ENCODE peak calls at places on chromosomes 3 and 15, in four cellular contexts. One of them, this sample, is unnamed.
A peak's percentile ranks its signal among the peaks of the same experiment; 100 is the strongest.

GRCh38 chr3:123336001-123336400 is 112.9 kb downstream of the ADCY5 start:
- DNase-seq in HFFc6: no peak
- DNase-seq in SW480: no peak
- DNase-seq in GM13977: no peak
- DNase-seq in this sample: no peak

GRCh38 chr3:169390310-169390731 is 273.2 kb downstream of the MECOM start:
- DNase-seq in SW480: peak; percentile 61
- DNase-seq in HFFc6: no peak
- DNase-seq in GM13977: no peak
- DNase-seq in this sample: peak; percentile 23

GRCh38 chr15:92069308-92070244 is 216.1 kb downstream of the SLCO3A1 start:
- DNase-seq in SW480: peak; percentile 83
- DNase-seq in GM13977: no peak
- DNase-seq in HFFc6: peak; percentile 51
- DNase-seq in this sample: peak; percentile 97

GRCh38 chr3:23685484-23686258 is 120.1 kb upstream of the UBE2E1 start:
- DNase-seq in HFFc6: peak; percentile 99
- DNase-seq in GM13977: no peak
- DNase-seq in SW480: peak; percentile 90
- DNase-seq in this sample: peak; percentile 99

GRCh38 chr3:136659253-136659652 is 92.9 kb downstream of the STAG1 start:
- DNase-seq in SW480: no peak
- DNase-seq in GM13977: no peak
- DNase-seq in HFFc6: peak; percentile 57
- DNase-seq in this sample: no peak

GRCh38 chr3:160720123-160720746 is 35.8 kb upstream of the PPM1L start:
- DNase-seq in GM13977: peak; percentile 13
- DNase-seq in SW480: peak; percentile 7
- DNase-seq in HFFc6: no peak
- DNase-seq in this sample: no peak

GRCh38 chr15:33182278-33182905 is 12.1 kb downstream of the FMN1 start:
- DNase-seq in GM13977: no peak
- DNase-seq in HFFc6: no peak
- DNase-seq in SW480: no peak
- DNase-seq in this sample: no peak

GRCh38 chr15:100765458-100766224 is 114.0 kb upstream of the ALDH1A3 start:
- DNase-seq in HFFc6: no peak
- DNase-seq in GM13977: peak; percentile 2
- DNase-seq in SW480: no peak
- DNase-seq in this sample: no peak

GRCh38 chr3:23889950-23890349 is 26.8 kb downstream of the NKIRAS1 start:
- DNase-seq in GM13977: no peak
- DNase-seq in SW480: no peak
- DNase-seq in HFFc6: no peak
- DNase-seq in this sample: no peak

GRCh38 chr3:48088056-48088748 is 72.0 kb upstream of the MAP4 start:
- DNase-seq in SW480: peak; percentile 47
- DNase-seq in HFFc6: no peak
- DNase-seq in GM13977: no peak
- DNase-seq in this sample: no peak

GRCh38 chr3:49718419-49719213 is 868 bp downstream of the AMIGO3 start:
- DNase-seq in HFFc6: no peak
- DNase-seq in GM13977: no peak
- DNase-seq in SW480: no peak
- DNase-seq in this sample: no peak

GRCh38 chr15:31489801-31490646 is 163.4 kb downstream of the KLF13 start:
- DNase-seq in GM13977: peak; percentile 63
- DNase-seq in HFFc6: peak; percentile 59
- DNase-seq in SW480: peak; percentile 51
- DNase-seq in this sample: peak; percentile 6

GRCh38 chr3:80190051-80190450 is 422.3 kb upstream of the ROBO1 start:
- DNase-seq in HFFc6: no peak
- DNase-seq in SW480: no peak
- DNase-seq in GM13977: no peak
- DNase-seq in this sample: peak; percentile 84

GRCh38 chr3:127768346-127769008 is 53.8 kb downstream of the MGLL start:
- DNase-seq in HFFc6: peak; percentile 99
- DNase-seq in SW480: peak; percentile 63
- DNase-seq in GM13977: no peak
- DNase-seq in this sample: peak; percentile 98

GRCh38 chr3:183537295-183537730 is 18.2 kb downstream of the KLHL6 start:
- DNase-seq in HFFc6: peak; percentile 83
- DNase-seq in GM13977: no peak
- DNase-seq in SW480: no peak
- DNase-seq in this sample: peak; percentile 74

GRCh38 chr3:27385504-27385903 is 16.3 kb upstream of the NEK10 start:
- DNase-seq in GM13977: no peak
- DNase-seq in SW480: no peak
- DNase-seq in HFFc6: no peak
- DNase-seq in this sample: no peak

GRCh38 chr3:32961189-32961715 is 9.8 kb downstream of the CCR4 start:
- DNase-seq in GM13977: no peak
- DNase-seq in HFFc6: no peak
- DNase-seq in SW480: no peak
- DNase-seq in this sample: no peak

GRCh38 chr15:37059051-37059450 is 41.3 kb downstream of the MEIS2 start:
- DNase-seq in SW480: no peak
- DNase-seq in GM13977: no peak
- DNase-seq in HFFc6: peak; percentile 67
- DNase-seq in this sample: peak; percentile 71

GRCh38 chr3:52004158-52004787 is 8.6 kb upstream of the RPL29 start:
- DNase-seq in SW480: no peak
- DNase-seq in GM13977: peak; percentile 59
- DNase-seq in HFFc6: no peak
- DNase-seq in this sample: no peak

GRCh38 chr15:73696641-73697001 is 12.4 kb downstream of the CD276 start:
- DNase-seq in GM13977: no peak
- DNase-seq in HFFc6: no peak
- DNase-seq in SW480: no peak
- DNase-seq in this sample: no peak

GRCh38 chr15:44034933-44035624 is 160.0 kb downstream of the FRMD5 start:
- DNase-seq in GM13977: no peak
- DNase-seq in HFFc6: peak; percentile 63
- DNase-seq in SW480: no peak
- DNase-seq in this sample: peak; percentile 46

GRCh38 chr3:184335291-184335660 is 2.1 kb upstream of the FAM131A start:
- DNase-seq in SW480: peak; percentile 62
- DNase-seq in GM13977: no peak
- DNase-seq in HFFc6: no peak
- DNase-seq in this sample: peak; percentile 20

GRCh38 chr3:46500631-46501377 is 3.0 kb downstream of the RTP3 start:
- DNase-seq in GM13977: no peak
- DNase-seq in HFFc6: peak; percentile 56
- DNase-seq in SW480: peak; percentile 57
- DNase-seq in this sample: peak; percentile 90

GRCh38 chr3:143771258-143771657 is 77.0 kb downstream of the SLC9A9 start:
- DNase-seq in SW480: no peak
- DNase-seq in HFFc6: no peak
- DNase-seq in GM13977: no peak
- DNase-seq in this sample: no peak

GRCh38 chr3:85259748-85260147 is 301.0 kb downstream of the CADM2 start:
- DNase-seq in HFFc6: no peak
- DNase-seq in SW480: no peak
- DNase-seq in GM13977: no peak
- DNase-seq in this sample: no peak

GRCh38 chr15:42048821-42049200 is 28.0 kb upstream of the PLA2G4E start:
- DNase-seq in SW480: no peak
- DNase-seq in HFFc6: no peak
- DNase-seq in GM13977: no peak
- DNase-seq in this sample: no peak

GRCh38 chr3:38136272-38136806 is 588 bp downstream of the ACAA1 start:
- DNase-seq in HFFc6: no peak
- DNase-seq in GM13977: peak; percentile 43
- DNase-seq in SW480: peak; percentile 45
- DNase-seq in this sample: no peak

GRCh38 chr3:129777806-129778205 is 115.7 kb downstream of the TMCC1 start:
- DNase-seq in GM13977: no peak
- DNase-seq in HFFc6: no peak
- DNase-seq in SW480: no peak
- DNase-seq in this sample: no peak

GRCh38 chr3:50539356-50539838 is 28.1 kb downstream of the C3orf18 start:
- DNase-seq in HFFc6: no peak
- DNase-seq in GM13977: no peak
- DNase-seq in SW480: no peak
- DNase-seq in this sample: no peak

GRCh38 chr3:132730891-132731580 is 8.8 kb upstream of the NPHP3 start:
- DNase-seq in GM13977: peak; percentile 11
- DNase-seq in SW480: peak; percentile 58
- DNase-seq in HFFc6: peak; percentile 40
- DNase-seq in this sample: peak; percentile 9

GRCh38 chr15:71685420-71685993 is 124.8 kb upstream of the NR2E3 start:
- DNase-seq in HFFc6: peak; percentile 21
- DNase-seq in GM13977: no peak
- DNase-seq in SW480: no peak
- DNase-seq in this sample: no peak

GRCh38 chr3:48929358-48930035 is 10.9 kb downstream of the ARIH2 start:
- DNase-seq in HFFc6: no peak
- DNase-seq in SW480: no peak
- DNase-seq in GM13977: no peak
- DNase-seq in this sample: no peak

GRCh38 chr15:68789921-68790575 is 30.6 kb downstream of the ANP32A start:
- DNase-seq in GM13977: no peak
- DNase-seq in HFFc6: no peak
- DNase-seq in SW480: no peak
- DNase-seq in this sample: no peak

GRCh38 chr3:160956785-160957184 is 148.4 kb downstream of the B3GALNT1 start:
- DNase-seq in GM13977: peak; percentile 39
- DNase-seq in SW480: peak; percentile 13
- DNase-seq in HFFc6: no peak
- DNase-seq in this sample: no peak

GRCh38 chr3:53464424-53464823 is 30.0 kb upstream of the CACNA1D start:
- DNase-seq in HFFc6: no peak
- DNase-seq in GM13977: no peak
- DNase-seq in SW480: no peak
- DNase-seq in this sample: peak; percentile 51

GRCh38 chr15:77145370-77145769 is 74.5 kb upstream of the TSPAN3 start:
- DNase-seq in GM13977: no peak
- DNase-seq in HFFc6: no peak
- DNase-seq in SW480: no peak
- DNase-seq in this sample: no peak

GRCh38 chr3:197495059-197495455 is 60.7 kb downstream of the BDH1 start:
- DNase-seq in SW480: no peak
- DNase-seq in GM13977: peak; percentile 64
- DNase-seq in HFFc6: no peak
- DNase-seq in this sample: no peak

GRCh38 chr3:81829946-81830345 is 68.5 kb upstream of the GBE1 start:
- DNase-seq in GM13977: no peak
- DNase-seq in HFFc6: no peak
- DNase-seq in SW480: no peak
- DNase-seq in this sample: no peak